ENCODE peak calls at places on chromosome 17, in seven cellular contexts. B is AG09309; G is CD8-positive, alpha-beta T cell; P is transverse colon; Q is uterus; A is fibroblast of the aortic adventitia; V is hepatocyte. D is an unnamed sample.
A peak's percentile ranks its signal among the peaks of the same experiment; 100 is the strongest.

GRCh38 chr17:6070895-6071511 is 824 bp downstream of the WSCD1 start:
- DNase-seq in B (no peak), P (peak; percentile 27), V (peak; percentile 32), A (no peak), G (no peak), Q (no peak), D (peak; percentile 70)

GRCh38 chr17:82384730-82385429 is 13.3 kb downstream of the UTS2R start:
- DNase-seq in Q (no peak), G (no peak), A (peak; percentile 38), P (peak; percentile 50), V (no peak), B (no peak), D (peak; percentile 79)

GRCh38 chr17:28684963-28685362 is 23.0 kb downstream of the SUPT6H start:
- DNase-seq in G (no peak), B (no peak), A (peak; percentile 28), P (peak; percentile 35), Q (peak; percentile 35), V (peak; percentile 78), D (peak; percentile 57)

GRCh38 chr17:19672009-19672837 is 23.7 kb downstream of the ALDH3A2 start:
- DNase-seq in Q (no peak), V (peak; percentile 62), G (no peak), B (no peak), P (peak; percentile 56), A (peak; percentile 30), D (peak; percentile 39)

GRCh38 chr17:9729735-9730420 is 61.5 kb downstream of the DHRS7C start:
- DNase-seq in G (no peak), V (no peak), B (no peak), P (no peak), A (no peak), Q (no peak), D (no peak)

GRCh38 chr17:55641559-55642160 is 81.0 kb downstream of the TMEM100 start:
- DNase-seq in A (peak; percentile 78), G (no peak), V (peak; percentile 71), B (peak; percentile 11), P (peak; percentile 57), Q (peak; percentile 85), D (peak; percentile 56)

GRCh38 chr17:18122991-18123753 is 14.6 kb downstream of the MYO15A start:
- DNase-seq in G (no peak), V (no peak), A (no peak), P (no peak), Q (no peak), B (no peak), D (no peak)

GRCh38 chr17:42529054-42529453 is 7.0 kb upstream of the NAGLU start:
- DNase-seq in P (no peak), B (no peak), G (no peak), A (no peak), Q (no peak), V (no peak), D (no peak)

GRCh38 chr17:32491371-32492280 is 4.8 kb downstream of the CDK5R1 start:
- DNase-seq in V (no peak), Q (no peak), G (no peak), A (no peak), B (no peak), P (no peak), D (no peak)

GRCh38 chr17:44024271-44024663 is 9.5 kb upstream of the TMEM101 start:
- DNase-seq in Q (no peak), G (no peak), P (no peak), V (no peak), A (no peak), B (no peak), D (no peak)

GRCh38 chr17:50365165-50365564 is 7.8 kb downstream of the MRPL27 start:
- DNase-seq in A (no peak), Q (no peak), V (no peak), G (no peak), B (no peak), P (no peak), D (no peak)

GRCh38 chr17:20307325-20307910 is 159.9 kb downstream of the LGALS9B start:
- DNase-seq in Q (no peak), A (no peak), V (no peak), P (no peak), G (no peak), B (no peak), D (no peak)

GRCh38 chr17:8476741-8477140 is 41.1 kb downstream of the NDEL1 start:
- DNase-seq in V (no peak), A (no peak), G (no peak), P (no peak), Q (no peak), B (no peak), D (no peak)

GRCh38 chr17:57261084-57261461 is 4.8 kb downstream of the MSI2 start:
- DNase-seq in Q (no peak), B (no peak), A (no peak), P (no peak), G (no peak), V (no peak), D (no peak)

DNA sequence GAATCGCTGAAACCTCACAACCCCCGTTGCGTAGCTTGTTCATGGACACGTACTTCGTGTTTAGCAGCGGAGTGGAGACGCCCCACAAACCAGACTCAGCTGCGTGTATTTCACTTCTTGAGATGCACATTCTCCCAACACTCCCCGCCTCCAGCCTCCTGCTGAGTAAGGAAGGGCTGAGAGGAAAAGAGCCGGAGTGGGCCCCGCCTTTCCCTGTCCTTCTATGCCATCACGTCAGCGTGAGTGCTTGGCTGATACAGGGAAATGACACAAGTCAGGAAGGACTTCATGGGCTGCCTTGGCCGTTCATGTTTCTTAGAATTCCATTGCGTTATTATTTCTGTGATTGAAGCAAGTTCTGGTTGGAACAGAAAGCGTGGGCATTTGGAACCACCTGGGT is 68.6 kb upstream of the CBX4 start:
- DNase-seq in Q (no peak), G (no peak), P (peak; percentile 32), A (no peak), V (peak; percentile 66), B (no peak), D (peak; percentile 20)
- H3K4me3 ChIP-seq in Q (no peak overlapping the region), G (no peak overlapping the region), P (no peak overlapping the region), A (no peak overlapping the region), V (no peak overlapping the region), B (no peak overlapping the region), D (no peak overlapping the region)

DNA sequence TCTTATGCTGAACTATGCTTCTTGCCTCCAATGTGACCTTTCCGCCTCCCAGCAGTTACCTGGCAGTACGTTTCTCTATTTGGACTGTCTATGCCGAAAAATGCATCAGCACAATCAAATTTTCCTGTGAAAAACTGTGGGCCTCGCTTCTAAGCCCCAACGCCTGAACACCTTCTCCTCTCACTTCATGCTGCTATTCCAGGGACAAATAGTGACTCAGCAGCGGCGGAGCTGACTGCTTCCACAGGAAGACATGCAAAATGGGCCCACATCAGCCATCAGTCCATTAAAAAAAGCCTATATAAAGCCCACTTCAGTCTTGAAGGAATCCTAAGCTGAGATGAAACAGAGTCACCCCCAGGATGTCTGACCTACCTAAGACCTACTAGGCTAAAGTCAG is 10.5 kb upstream of the PIP4K2B start:
- DNase-seq in P (no peak), B (no peak), A (no peak), V (no peak), Q (no peak), G (no peak), D (no peak)
- TF ChIP-seq CTCF in P (no peak), B (no peak), A (no peak), V (no peak), Q (no peak), G (no peak), D (no peak)

GRCh38 chr17:63445065-63445464 is 1.0 kb downstream of the CYB561 start:
- DNase-seq in V (no peak), G (no peak), B (no peak), P (peak; percentile 21), Q (no peak), A (no peak), D (no peak)
- H3K4me3 ChIP-seq in V (peak overlapping the region; percentile 50), G (no peak overlapping the region), B (peak overlapping the region; percentile 49), P (no peak overlapping the region), Q (no peak overlapping the region), A (peak overlapping the region; percentile 64), D (peak overlapping the region; percentile 54)

GRCh38 chr17:72419866-72420774 is 299.3 kb downstream of the SOX9 start:
- DNase-seq in A (no peak), P (peak; percentile 24), V (peak; percentile 57), B (no peak), G (no peak), Q (no peak), D (no peak)
- TF ChIP-seq CTCF in A (no peak), P (no peak), V (no peak), B (no peak), G (no peak), Q (no peak), D (no peak)

DNA sequence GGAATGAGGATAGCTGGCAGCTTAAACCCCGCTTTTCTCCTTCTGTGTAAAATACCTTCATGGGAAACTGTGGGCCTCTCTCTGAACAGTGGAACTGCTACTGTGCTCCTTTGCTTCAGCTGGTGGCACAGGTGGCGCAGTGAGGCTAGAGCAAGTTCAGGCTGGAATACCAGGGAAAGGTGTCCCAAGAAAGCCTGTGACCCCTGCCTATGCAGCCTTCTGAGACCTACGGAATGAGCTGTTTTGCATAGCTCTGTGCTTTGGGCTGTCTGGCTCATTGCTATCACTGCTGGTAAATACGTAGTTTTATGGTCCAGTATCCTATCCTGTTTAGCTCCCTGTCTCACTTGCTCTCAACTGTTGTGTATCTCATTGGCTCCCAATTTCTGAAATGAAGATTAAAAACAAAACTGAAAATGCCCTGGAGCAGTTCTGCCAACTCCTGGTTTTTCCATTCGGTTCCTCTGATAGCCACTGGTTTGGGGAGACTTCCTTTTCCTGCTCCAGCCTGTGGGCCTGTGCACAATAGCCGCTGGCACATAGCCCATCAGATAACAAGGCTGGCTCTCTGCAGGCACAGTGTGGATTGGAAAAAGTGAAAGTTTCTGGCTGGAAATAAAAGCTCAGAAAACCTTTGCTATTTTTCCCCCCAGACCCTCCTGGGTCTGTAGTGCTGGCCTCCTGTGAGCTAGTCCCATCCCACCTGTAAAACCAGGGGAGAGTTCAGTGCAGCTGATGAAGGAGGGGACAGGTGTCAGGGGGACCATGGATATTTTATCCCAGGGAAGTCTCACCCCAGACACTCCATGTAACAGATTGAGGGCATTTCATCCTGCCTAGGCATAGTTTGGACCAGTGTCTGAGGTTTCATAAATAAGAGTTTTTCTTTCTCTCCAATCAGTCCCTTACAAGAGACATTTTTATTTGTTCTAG is 24.1 kb downstream of the LIMD2 start:
- DNase-seq in B (peak; percentile 66), Q (peak; percentile 84), V (peak; percentile 85), G (no peak), A (peak; percentile 96), P (peak; percentile 86), D (peak; percentile 73)
- H3K4me3 ChIP-seq in B (no peak overlapping the region), Q (no peak overlapping the region), V (no peak overlapping the region), G (no peak overlapping the region), A (peak overlapping the region; percentile 44), P (no peak overlapping the region), D (no peak overlapping the region)